ENCODE peak calls at places on chromosome 4, in six cellular contexts. F, U, K, A, E and C are unnamed samples.

GRCh38 chr4:178672512-178672911 is 1230.3 kb upstream of the AGA start:
- DNase-seq in F (no peak), U (no peak), K (no peak), A (no peak), E (no peak), C (no peak)

GRCh38 chr4:133624744-133625143 is 475.6 kb downstream of the PCDH10 start:
- DNase-seq in F (no peak), U (no peak), K (no peak), A (no peak), E (no peak), C (no peak)

GRCh38 chr4:55386073-55386472 is 9.7 kb upstream of the TMEM165 start:
- DNase-seq in F (no peak), U (peak; percentile 21), K (no peak), A (peak; percentile 46), E (peak; percentile 25), C (no peak)

GRCh38 chr4:142883433-142883832 is 37.3 kb upstream of the INPP4B start:
- DNase-seq in F (no peak), U (no peak), K (no peak), A (peak; percentile 6), E (no peak), C (peak; percentile 28)

GRCh38 chr4:114900934-114901333 is 212.5 kb downstream of the NDST4 start:
- DNase-seq in F (no peak), U (no peak), K (no peak), A (no peak), E (no peak), C (no peak)

GRCh38 chr4:87322754-87323153 is at the start of gene HSD17B13:
- DNase-seq in F (no peak), U (no peak), K (no peak), A (no peak), E (no peak), C (no peak)

GRCh38 chr4:55255171-55255570 is 90.9 kb upstream of the SRD5A3 start:
- DNase-seq in F (no peak), U (peak; percentile 67), K (no peak), A (peak; percentile 17), E (no peak), C (no peak)

GRCh38 chr4:38753021-38753806 is 29.6 kb downstream of the TLR10 start:
- DNase-seq in F (peak; percentile 62), U (peak; percentile 100), K (peak; percentile 85), A (peak; percentile 100), E (peak; percentile 91), C (peak; percentile 52)

GRCh38 chr4:176970853-176971252 is 178.1 kb upstream of the VEGFC start:
- DNase-seq in F (no peak), U (no peak), K (no peak), A (no peak), E (no peak), C (no peak)

GRCh38 chr4:170198742-170199141 is 109.0 kb upstream of the AADAT start:
- DNase-seq in F (no peak), U (no peak), K (no peak), A (no peak), E (no peak), C (no peak)

GRCh38 chr4:106201373-106201772 is 114.6 kb downstream of the TBCK start:
- DNase-seq in F (no peak), U (peak; percentile 14), K (no peak), A (peak; percentile 44), E (peak; percentile 8), C (no peak)

GRCh38 chr4:138390286-138390685 is 148.1 kb upstream of the SLC7A11 start:
- DNase-seq in F (no peak), U (no peak), K (no peak), A (peak; percentile 23), E (peak; percentile 38), C (no peak)

GRCh38 chr4:112633477-112634235 is 3.1 kb downstream of the ZGRF1 start:
- DNase-seq in F (no peak), U (peak; percentile 55), K (no peak), A (peak; percentile 70), E (peak; percentile 15), C (no peak)

GRCh38 chr4:100109921-100110320 is 80.3 kb downstream of the DDIT4L start:
- DNase-seq in F (no peak), U (no peak), K (no peak), A (no peak), E (no peak), C (no peak)

GRCh38 chr4:89949782-89950387 is 55.2 kb downstream of the MMRN1 start:
- DNase-seq in F (no peak), U (no peak), K (no peak), A (no peak), E (no peak), C (no peak)

GRCh38 chr4:105474110-105474518 is 252 bp upstream of the PPA2 start:
- DNase-seq in F (peak; percentile 91), U (peak; percentile 81), K (peak; percentile 90), A (peak; percentile 91), E (peak; percentile 81), C (peak; percentile 94)

GRCh38 chr4:169238445-169238844 is 32.3 kb downstream of the SH3RF1 start:
- DNase-seq in F (no peak), U (no peak), K (no peak), A (peak; percentile 52), E (peak; percentile 51), C (no peak)

GRCh38 chr4:84470204-84470785 is 28.8 kb downstream of the NKX6-1 start:
- DNase-seq in F (no peak), U (no peak), K (no peak), A (no peak), E (no peak), C (peak; percentile 25)

GRCh38 chr4:20253799-20254409 is 2.2 kb downstream of the SLIT2 start:
- DNase-seq in F (peak; percentile 12), U (peak; percentile 45), K (peak; percentile 40), A (peak; percentile 60), E (no peak), C (peak; percentile 30)

GRCh38 chr4:180164799-180165198 is 2078.4 kb upstream of the TENM3 start:
- DNase-seq in F (no peak), U (no peak), K (no peak), A (no peak), E (no peak), C (no peak)

GRCh38 chr4:183118141-183118540 is 19.1 kb downstream of the WWC2 start:
- DNase-seq in F (no peak), U (no peak), K (no peak), A (no peak), E (no peak), C (no peak)

GRCh38 chr4:41750158-41750623 is 1.7 kb upstream of the PHOX2B start:
- DNase-seq in F (no peak), U (no peak), K (no peak), A (no peak), E (no peak), C (no peak)

GRCh38 chr4:37644962-37645361 is 41.2 kb downstream of the RELL1 start:
- DNase-seq in F (no peak), U (peak; percentile 38), K (no peak), A (peak; percentile 42), E (no peak), C (no peak)

GRCh38 chr4:683982-684571 is 4.9 kb downstream of the SLC49A3 start:
- DNase-seq in F (peak; percentile 80), U (peak; percentile 64), K (peak; percentile 60), A (peak; percentile 80), E (no peak), C (peak; percentile 77)

GRCh38 chr4:24675723-24676122 is 91.4 kb upstream of the DHX15 start:
- DNase-seq in F (no peak), U (no peak), K (no peak), A (no peak), E (peak; percentile 9), C (no peak)

GRCh38 chr4:125547842-125548241 is 233.1 kb downstream of the FAT4 start:
- DNase-seq in F (no peak), U (no peak), K (no peak), A (peak; percentile 22), E (no peak), C (no peak)

GRCh38 chr4:94595880-94596483 is 144.2 kb downstream of the PDLIM5 start:
- DNase-seq in F (no peak), U (peak; percentile 70), K (no peak), A (peak; percentile 74), E (peak; percentile 34), C (no peak)

DNA sequence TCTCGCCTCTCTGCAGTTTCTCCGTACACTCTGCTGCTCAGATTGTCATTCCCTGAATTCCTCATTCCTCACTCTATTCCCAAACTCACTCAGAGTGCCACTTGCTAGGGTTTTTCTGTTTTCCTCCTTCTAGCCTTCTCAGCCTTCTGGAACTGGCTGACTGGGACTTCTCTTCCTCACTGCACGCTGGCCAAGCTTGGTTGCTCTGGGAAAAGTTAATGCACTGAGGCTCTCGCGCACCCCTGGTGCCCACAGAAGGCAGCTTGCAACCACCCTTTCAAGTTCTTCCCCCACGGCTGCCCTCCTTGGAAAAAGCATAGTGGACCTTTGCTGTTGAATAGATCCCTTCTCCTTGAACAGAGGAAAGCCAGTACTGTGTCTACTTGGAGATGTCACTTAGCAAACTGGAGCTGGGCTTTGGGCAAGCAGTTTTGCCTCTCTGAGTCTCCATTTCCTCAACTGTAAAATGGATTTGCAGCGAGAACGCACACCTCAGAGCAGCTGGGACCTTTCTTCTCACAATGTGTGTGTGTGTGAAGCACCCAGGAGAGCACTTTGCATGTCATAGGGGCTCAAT is 6.0 kb upstream of the CCKAR start:
- DNase-seq in F (no peak), U (no peak), K (no peak), A (no peak), E (no peak), C (no peak)
- TF ChIP-seq CTCF in F (no peak), U (peak; percentile 30), K (no peak), A (no peak), E (no peak), C (no peak)

GRCh38 chr4:31585503-31585902 is 865.3 kb downstream of the PCDH7 start:
- DNase-seq in F (no peak), U (no peak), K (no peak), A (no peak), E (no peak), C (no peak)
- TF ChIP-seq CTCF in F (no peak), U (no peak), K (no peak), A (no peak), E (no peak), C (no peak)

GRCh38 chr4:62640296-62640695 is 1440.2 kb downstream of the ADGRL3 start:
- DNase-seq in F (no peak), U (no peak), K (no peak), A (no peak), E (no peak), C (no peak)
- TF ChIP-seq CTCF in F (no peak), U (no peak), K (no peak), A (no peak), E (no peak), C (no peak)

GRCh38 chr4:78038704-78039103 is 18.4 kb upstream of the FRAS1 start:
- DNase-seq in F (no peak), U (no peak), K (no peak), A (no peak), E (no peak), C (no peak)
- TF ChIP-seq CTCF in F (no peak), U (no peak), K (no peak), A (no peak), E (no peak), C (no peak)

GRCh38 chr4:27000820-27001219 is 140.2 kb downstream of the STIM2 start:
- DNase-seq in F (no peak), U (no peak), K (no peak), A (no peak), E (peak; percentile 15), C (no peak)
- TF ChIP-seq CTCF in F (peak; percentile 23), U (no peak), K (peak; percentile 10), A (peak; percentile 16), E (peak; percentile 64), C (no peak)